ENCODE peak calls at places on chromosomes 7 and 10, in six cellular contexts. One of them, this sample, is unnamed.

GRCh38 chr10:29784175-29784773 is 149.5 kb upstream of the SVIL start:
- DNase-seq in endodermal cell: peak
- DNase-seq in A549: peak
- DNase-seq in gastrocnemius medialis: peak
- DNase-seq in adrenal gland: peak
- DNase-seq in RWPE1: peak
- DNase-seq in this sample: peak

GRCh38 chr7:44978511-44979366 is at the start of gene MYO1G:
- DNase-seq in endodermal cell: peak
- DNase-seq in A549: no peak
- DNase-seq in gastrocnemius medialis: no peak
- DNase-seq in adrenal gland: no peak
- DNase-seq in RWPE1: no peak
- DNase-seq in this sample: peak

GRCh38 chr10:3749597-3750351 is 35.2 kb downstream of the KLF6 start:
- DNase-seq in endodermal cell: no peak
- DNase-seq in A549: no peak
- DNase-seq in gastrocnemius medialis: peak
- DNase-seq in adrenal gland: no peak
- DNase-seq in RWPE1: peak
- DNase-seq in this sample: peak

GRCh38 chr7:31495653-31496052 is 18.2 kb upstream of the ITPRID1 start:
- DNase-seq in endodermal cell: peak
- DNase-seq in A549: no peak
- DNase-seq in gastrocnemius medialis: no peak
- DNase-seq in adrenal gland: no peak
- DNase-seq in RWPE1: no peak
- DNase-seq in this sample: no peak

GRCh38 chr10:133324198-133324792 is 12.4 kb downstream of the CALY start:
- DNase-seq in endodermal cell: peak
- DNase-seq in A549: peak
- DNase-seq in gastrocnemius medialis: no peak
- DNase-seq in adrenal gland: peak
- DNase-seq in RWPE1: no peak
- DNase-seq in this sample: no peak

GRCh38 chr7:1329966-1330915 is 97.6 kb downstream of the UNCX start:
- DNase-seq in endodermal cell: no peak
- DNase-seq in A549: no peak
- DNase-seq in gastrocnemius medialis: no peak
- DNase-seq in adrenal gland: no peak
- DNase-seq in RWPE1: no peak
- DNase-seq in this sample: no peak

GRCh38 chr7:130966246-130967009 is 232.4 kb upstream of the KLF14 start:
- DNase-seq in endodermal cell: no peak
- DNase-seq in A549: no peak
- DNase-seq in gastrocnemius medialis: no peak
- DNase-seq in adrenal gland: no peak
- DNase-seq in RWPE1: no peak
- DNase-seq in this sample: no peak

GRCh38 chr10:77104459-77104980 is 533.1 kb downstream of the KCNMA1 start:
- DNase-seq in endodermal cell: no peak
- DNase-seq in A549: no peak
- DNase-seq in gastrocnemius medialis: peak
- DNase-seq in adrenal gland: no peak
- DNase-seq in RWPE1: peak
- DNase-seq in this sample: no peak

GRCh38 chr7:132869166-132869861 is 212.6 kb downstream of the CHCHD3 start:
- DNase-seq in endodermal cell: no peak
- DNase-seq in A549: no peak
- DNase-seq in gastrocnemius medialis: no peak
- DNase-seq in adrenal gland: no peak
- DNase-seq in RWPE1: no peak
- DNase-seq in this sample: no peak

GRCh38 chr10:49781247-49781646 is 19.1 kb upstream of the OGDHL start:
- DNase-seq in endodermal cell: no peak
- DNase-seq in A549: no peak
- DNase-seq in gastrocnemius medialis: no peak
- DNase-seq in adrenal gland: no peak
- DNase-seq in RWPE1: no peak
- DNase-seq in this sample: no peak

GRCh38 chr10:83666762-83667161 is 472.5 kb upstream of the GHITM start:
- DNase-seq in endodermal cell: no peak
- DNase-seq in A549: no peak
- DNase-seq in gastrocnemius medialis: no peak
- DNase-seq in adrenal gland: no peak
- DNase-seq in RWPE1: no peak
- DNase-seq in this sample: no peak

GRCh38 chr10:112532053-112532658 is 85.1 kb downstream of the VTI1A start:
- DNase-seq in endodermal cell: no peak
- DNase-seq in A549: no peak
- DNase-seq in gastrocnemius medialis: no peak
- DNase-seq in adrenal gland: no peak
- DNase-seq in RWPE1: no peak
- DNase-seq in this sample: no peak

GRCh38 chr7:2956076-2956475 is 87.6 kb downstream of the CARD11 start:
- DNase-seq in endodermal cell: peak
- DNase-seq in A549: no peak
- DNase-seq in gastrocnemius medialis: no peak
- DNase-seq in adrenal gland: no peak
- DNase-seq in RWPE1: no peak
- DNase-seq in this sample: peak

GRCh38 chr10:73590881-73591577 is at the start of gene USP54:
- DNase-seq in endodermal cell: peak
- DNase-seq in A549: peak
- DNase-seq in gastrocnemius medialis: no peak
- DNase-seq in adrenal gland: no peak
- DNase-seq in RWPE1: peak
- DNase-seq in this sample: no peak

GRCh38 chr7:140621326-140622035 is 19.1 kb downstream of the DENND2A start:
- DNase-seq in endodermal cell: no peak
- DNase-seq in A549: no peak
- DNase-seq in gastrocnemius medialis: no peak
- DNase-seq in adrenal gland: no peak
- DNase-seq in RWPE1: no peak
- DNase-seq in this sample: no peak

GRCh38 chr7:152674860-152675760 is 831 bp downstream of the XRCC2 start:
- DNase-seq in endodermal cell: peak
- DNase-seq in A549: peak
- DNase-seq in gastrocnemius medialis: no peak
- DNase-seq in adrenal gland: no peak
- DNase-seq in RWPE1: peak
- DNase-seq in this sample: no peak

GRCh38 chr7:85025312-85025756 is 161.5 kb downstream of the SEMA3D start:
- DNase-seq in endodermal cell: no peak
- DNase-seq in A549: no peak
- DNase-seq in gastrocnemius medialis: no peak
- DNase-seq in adrenal gland: no peak
- DNase-seq in RWPE1: peak
- DNase-seq in this sample: no peak

GRCh38 chr7:82194011-82194410 is 249.6 kb downstream of the CACNA2D1 start:
- DNase-seq in endodermal cell: no peak
- DNase-seq in A549: peak
- DNase-seq in gastrocnemius medialis: no peak
- DNase-seq in adrenal gland: peak
- DNase-seq in RWPE1: no peak
- DNase-seq in this sample: no peak

GRCh38 chr10:34933676-34934075 is 118.6 kb upstream of the PARD3 start:
- DNase-seq in endodermal cell: peak
- DNase-seq in A549: no peak
- DNase-seq in gastrocnemius medialis: peak
- DNase-seq in adrenal gland: no peak
- DNase-seq in RWPE1: no peak
- DNase-seq in this sample: peak

GRCh38 chr7:56046728-56047445 is 4.4 kb downstream of the PSPH start:
- DNase-seq in endodermal cell: no peak
- DNase-seq in A549: peak
- DNase-seq in gastrocnemius medialis: no peak
- DNase-seq in adrenal gland: no peak
- DNase-seq in RWPE1: no peak
- DNase-seq in this sample: no peak

GRCh38 chr10:86489960-86490612 is 31.5 kb downstream of the WAPL start:
- DNase-seq in endodermal cell: no peak
- DNase-seq in A549: no peak
- DNase-seq in gastrocnemius medialis: no peak
- DNase-seq in adrenal gland: no peak
- DNase-seq in RWPE1: no peak
- DNase-seq in this sample: no peak

GRCh38 chr7:77184990-77185389 is 14.6 kb downstream of the FGL2 start:
- DNase-seq in endodermal cell: no peak
- DNase-seq in A549: no peak
- DNase-seq in gastrocnemius medialis: no peak
- DNase-seq in adrenal gland: no peak
- DNase-seq in RWPE1: no peak
- DNase-seq in this sample: no peak

GRCh38 chr7:6576024-6576866 is 1.0 kb upstream of the ZDHHC4 start:
- DNase-seq in endodermal cell: peak
- DNase-seq in A549: no peak
- DNase-seq in gastrocnemius medialis: no peak
- DNase-seq in adrenal gland: no peak
- DNase-seq in RWPE1: no peak
- DNase-seq in this sample: no peak

GRCh38 chr7:35799846-35800717 is 775 bp upstream of the SEPTIN7 start:
- DNase-seq in endodermal cell: peak
- DNase-seq in A549: peak
- DNase-seq in gastrocnemius medialis: peak
- DNase-seq in adrenal gland: peak
- DNase-seq in RWPE1: peak
- DNase-seq in this sample: peak

GRCh38 chr10:28778524-28778923 is 101.2 kb downstream of the BAMBI start:
- DNase-seq in endodermal cell: no peak
- DNase-seq in A549: peak
- DNase-seq in gastrocnemius medialis: no peak
- DNase-seq in adrenal gland: no peak
- DNase-seq in RWPE1: no peak
- DNase-seq in this sample: no peak

GRCh38 chr7:35258891-35259537 is 5.1 kb upstream of the TBX20 start:
- DNase-seq in endodermal cell: peak
- DNase-seq in A549: no peak
- DNase-seq in gastrocnemius medialis: no peak
- DNase-seq in adrenal gland: no peak
- DNase-seq in RWPE1: no peak
- DNase-seq in this sample: no peak

GRCh38 chr7:22990588-22990949 is 23.4 kb downstream of the HYCC1 start:
- DNase-seq in endodermal cell: no peak
- DNase-seq in A549: no peak
- DNase-seq in gastrocnemius medialis: no peak
- DNase-seq in adrenal gland: no peak
- DNase-seq in RWPE1: no peak
- DNase-seq in this sample: no peak

GRCh38 chr7:114832906-114833595 is 88.8 kb upstream of the MDFIC start:
- DNase-seq in endodermal cell: no peak
- DNase-seq in A549: no peak
- DNase-seq in gastrocnemius medialis: no peak
- DNase-seq in adrenal gland: no peak
- DNase-seq in RWPE1: no peak
- DNase-seq in this sample: no peak

GRCh38 chr7:100091411-100092181 is 2.8 kb downstream of the COPS6 start:
- DNase-seq in endodermal cell: peak
- DNase-seq in A549: peak
- DNase-seq in gastrocnemius medialis: no peak
- DNase-seq in adrenal gland: no peak
- DNase-seq in RWPE1: no peak
- DNase-seq in this sample: no peak
- H3K27ac ChIP-seq in endodermal cell: no peak
- H3K27ac ChIP-seq in A549: no peak
- H3K27ac ChIP-seq in gastrocnemius medialis: no peak
- H3K27ac ChIP-seq in adrenal gland: no peak
- H3K27ac ChIP-seq in RWPE1: peak
- H3K27ac ChIP-seq in this sample: no peak

DNA sequence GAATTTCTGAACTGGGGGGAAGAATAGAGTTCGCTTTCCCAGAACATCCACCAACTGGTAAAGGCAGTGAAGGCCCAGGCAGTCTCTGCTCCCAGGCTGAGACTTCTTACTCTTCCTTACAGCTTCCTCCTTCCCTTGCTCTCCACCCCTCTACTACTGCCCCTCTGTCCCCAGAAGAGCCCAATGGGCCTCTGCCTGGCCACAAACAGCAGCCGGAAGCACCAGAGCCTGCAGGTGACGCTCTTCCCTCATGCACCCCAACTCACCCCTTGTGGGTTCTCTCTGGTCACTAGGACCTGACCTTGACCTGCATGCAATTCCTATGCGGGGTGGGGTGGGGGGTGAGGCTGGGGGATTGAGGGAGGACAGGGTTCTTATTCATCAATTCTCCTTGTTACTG is 16.5 kb downstream of the FAM131B start:
- DNase-seq in endodermal cell: peak
- DNase-seq in A549: no peak
- DNase-seq in gastrocnemius medialis: no peak
- DNase-seq in adrenal gland: no peak
- DNase-seq in RWPE1: no peak
- DNase-seq in this sample: no peak
- TF ChIP-seq CTCF in endodermal cell: no peak
- TF ChIP-seq CTCF in A549: no peak
- TF ChIP-seq CTCF in gastrocnemius medialis: no peak
- TF ChIP-seq CTCF in adrenal gland: no peak
- TF ChIP-seq CTCF in RWPE1: no peak
- TF ChIP-seq CTCF in this sample: no peak

GRCh38 chr10:10892290-10892875 is 125.3 kb upstream of the CELF2 start:
- DNase-seq in endodermal cell: no peak
- DNase-seq in A549: no peak
- DNase-seq in gastrocnemius medialis: peak
- DNase-seq in adrenal gland: no peak
- DNase-seq in RWPE1: no peak
- DNase-seq in this sample: no peak

GRCh38 chr10:10886861-10887539 is 130.7 kb upstream of the CELF2 start:
- DNase-seq in endodermal cell: no peak
- DNase-seq in A549: no peak
- DNase-seq in gastrocnemius medialis: no peak
- DNase-seq in adrenal gland: no peak
- DNase-seq in RWPE1: no peak
- DNase-seq in this sample: no peak

GRCh38 chr10:10897400-10897799 is 120.3 kb upstream of the CELF2 start:
- DNase-seq in endodermal cell: no peak
- DNase-seq in A549: no peak
- DNase-seq in gastrocnemius medialis: no peak
- DNase-seq in adrenal gland: no peak
- DNase-seq in RWPE1: no peak
- DNase-seq in this sample: no peak

DNA sequence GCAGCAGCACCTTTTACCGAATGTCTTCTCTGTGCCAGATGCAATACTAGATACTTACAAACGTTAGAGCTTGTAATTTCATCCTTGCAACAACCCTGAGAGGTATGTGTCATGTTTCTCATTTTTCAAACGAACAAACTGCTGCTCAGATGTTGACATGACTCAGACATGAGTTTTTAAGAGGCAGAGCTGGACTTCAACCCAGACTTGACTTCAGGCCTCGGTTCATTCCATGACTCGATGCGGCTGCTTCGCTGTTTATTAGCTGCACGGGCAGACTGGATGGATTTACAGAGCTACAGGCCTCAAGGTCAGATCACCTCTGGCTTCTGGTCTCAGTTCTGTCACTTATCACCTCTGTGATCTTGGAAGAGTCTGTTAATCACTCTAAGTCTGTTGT is 126.2 kb upstream of the CELF2 start:
- DNase-seq in endodermal cell: no peak
- DNase-seq in A549: no peak
- DNase-seq in gastrocnemius medialis: peak
- DNase-seq in adrenal gland: no peak
- DNase-seq in RWPE1: peak
- DNase-seq in this sample: no peak
- H3K27ac ChIP-seq in endodermal cell: no peak
- H3K27ac ChIP-seq in A549: no peak
- H3K27ac ChIP-seq in gastrocnemius medialis: peak
- H3K27ac ChIP-seq in adrenal gland: no peak
- H3K27ac ChIP-seq in RWPE1: no peak
- H3K27ac ChIP-seq in this sample: no peak

GRCh38 chr7:16562456-16563220 is 36.0 kb downstream of the LRRC72 start:
- DNase-seq in endodermal cell: no peak
- DNase-seq in A549: no peak
- DNase-seq in gastrocnemius medialis: no peak
- DNase-seq in adrenal gland: no peak
- DNase-seq in RWPE1: no peak
- DNase-seq in this sample: no peak
- TF ChIP-seq CTCF in endodermal cell: no peak
- TF ChIP-seq CTCF in A549: no peak
- TF ChIP-seq CTCF in gastrocnemius medialis: no peak
- TF ChIP-seq CTCF in adrenal gland: no peak
- TF ChIP-seq CTCF in RWPE1: no peak
- TF ChIP-seq CTCF in this sample: no peak

This sample was measured in ascending aorta.